ENCODE peak calls at places on chromosomes 11 and 22, in nine cellular contexts. C, U, L, B, S, N, J, Y and D are unnamed samples.
A peak's percentile ranks its signal among the peaks of the same experiment; 100 is the strongest.

GRCh38 chr22:21796863-21797262 is 61.3 kb upstream of the YPEL1 start:
- DNase-seq in C (no peak), U (no peak), L (no peak), B (no peak), S (no peak), N (no peak), J (no peak), Y (no peak), D (peak; percentile 75)

GRCh38 chr11:129785383-129786111 is 30.1 kb upstream of the TMEM45B start:
- DNase-seq in C (peak; percentile 57), U (no peak), L (no peak), B (no peak), S (no peak), N (no peak), J (peak; percentile 40), Y (peak; percentile 9), D (no peak)

GRCh38 chr11:91731051-91731450 is 493.6 kb upstream of the FAT3 start:
- DNase-seq in C (no peak), U (no peak), L (no peak), B (no peak), S (no peak), N (no peak), J (no peak), Y (no peak), D (no peak)

GRCh38 chr11:85628771-85629341 is 463 bp downstream of the TMEM126B start:
- DNase-seq in C (peak; percentile 66), U (no peak), L (no peak), B (no peak), S (no peak), N (no peak), J (no peak), Y (no peak), D (no peak)

GRCh38 chr11:69718147-69718546 is 14.3 kb upstream of the FGF19 start:
- DNase-seq in C (peak; percentile 32), U (no peak), L (peak; percentile 89), B (no peak), S (no peak), N (no peak), J (no peak), Y (no peak), D (no peak)

GRCh38 chr11:118295834-118296454 is 8.6 kb upstream of the CD3E start:
- DNase-seq in C (peak; percentile 61), U (no peak), L (no peak), B (no peak), S (peak; percentile 47), N (no peak), J (peak; percentile 58), Y (peak; percentile 43), D (peak; percentile 55)

GRCh38 chr11:118929496-118930151 is 3.9 kb upstream of the BCL9L start:
- DNase-seq in C (peak; percentile 74), U (no peak), L (peak; percentile 93), B (peak; percentile 93), S (peak; percentile 83), N (no peak), J (peak; percentile 87), Y (peak; percentile 82), D (peak; percentile 93)

GRCh38 chr11:6979365-6979764 is 40.8 kb downstream of the ZNF214 start:
- DNase-seq in C (no peak), U (no peak), L (no peak), B (no peak), S (no peak), N (no peak), J (no peak), Y (no peak), D (no peak)

GRCh38 chr22:29031236-29031982 is 30.2 kb downstream of the C22orf31 start:
- DNase-seq in C (no peak), U (peak; percentile 89), L (peak; percentile 74), B (peak; percentile 66), S (no peak), N (peak; percentile 95), J (peak; percentile 99), Y (no peak), D (peak; percentile 44)

GRCh38 chr11:133526790-133527189 is 5.5 kb downstream of the OPCML start:
- DNase-seq in C (no peak), U (no peak), L (no peak), B (no peak), S (no peak), N (no peak), J (no peak), Y (no peak), D (no peak)